ENCODE peak calls at places on chromosomes 5 and 9, in six cellular contexts. P is tibial nerve; I is CD8-positive, alpha-beta T cell; L is prostate gland; Q is cardiac muscle cell; F is keratinocyte. J is an unnamed sample.

GRCh38 chr5:127700237-127700766 is 2.9 kb upstream of the CCDC192 start:
- DNase-seq in I (no peak), Q (no peak), L (no peak), P (no peak), F (no peak), J (no peak)

GRCh38 chr9:88742483-88742882 is 207.5 kb downstream of the NXNL2 start:
- DNase-seq in Q (no peak), I (no peak), F (no peak), L (no peak), P (peak; percentile 46), J (no peak)

GRCh38 chr9:81082251-81082650 is 607.1 kb downstream of the TLE1 start:
- DNase-seq in Q (no peak), L (no peak), F (no peak), P (no peak), I (no peak), J (no peak)

GRCh38 chr9:109815366-109815947 is 35.5 kb downstream of the PALM2AKAP2 start:
- DNase-seq in P (no peak), Q (no peak), L (no peak), I (no peak), F (no peak), J (no peak)

GRCh38 chr9:73081979-73082657 is 69.5 kb upstream of the ANXA1 start:
- DNase-seq in L (no peak), Q (peak; percentile 63), P (peak; percentile 43), I (no peak), F (no peak), J (no peak)

GRCh38 chr9:16343249-16344237 is 526.9 kb downstream of the BNC2 start:
- DNase-seq in F (no peak), P (peak; percentile 57), L (no peak), Q (no peak), I (no peak), J (no peak)

GRCh38 chr9:133115604-133116345 is 5.3 kb downstream of the RALGDS start:
- DNase-seq in I (no peak), P (no peak), F (no peak), Q (no peak), L (no peak), J (no peak)

GRCh38 chr5:125750538-125751186 is 672.5 kb upstream of the GRAMD2B start:
- DNase-seq in P (no peak), L (no peak), F (no peak), I (no peak), Q (no peak), J (no peak)

GRCh38 chr5:109412981-109413402 is 3.2 kb upstream of the PJA2 start:
- DNase-seq in I (no peak), P (no peak), L (no peak), Q (no peak), F (no peak), J (no peak)

GRCh38 chr5:168057905-168058304 is 233.5 kb upstream of the WWC1 start:
- DNase-seq in P (no peak), L (no peak), F (no peak), I (no peak), Q (no peak), J (no peak)

GRCh38 chr5:21143686-21144085 is 1155.7 kb upstream of the CDH18 start:
- DNase-seq in Q (no peak), F (no peak), I (no peak), P (no peak), L (no peak), J (no peak)

GRCh38 chr9:108842610-108843295 is 13.0 kb downstream of the ACTL7B start:
- DNase-seq in F (no peak), Q (no peak), P (no peak), I (no peak), L (no peak), J (peak; percentile 25)

GRCh38 chr5:88758584-88758983 is 124.4 kb downstream of the MEF2C start:
- DNase-seq in I (no peak), Q (no peak), F (no peak), L (no peak), P (no peak), J (no peak)

GRCh38 chr9:135087489-135087791 is at the start of gene OLFM1:
- DNase-seq in I (no peak), P (peak; percentile 56), Q (peak; percentile 74), F (no peak), L (peak; percentile 72), J (no peak)

GRCh38 chr9:95649801-95650213 is 133.0 kb upstream of the PTCH1 start:
- DNase-seq in Q (no peak), L (no peak), P (no peak), F (no peak), I (no peak), J (no peak)

GRCh38 chr5:15533124-15533893 is 33.3 kb downstream of the FBXL7 start:
- DNase-seq in P (no peak), I (no peak), L (no peak), F (no peak), Q (no peak), J (no peak)

GRCh38 chr9:111967621-111968020 is 71.0 kb downstream of the UGCG start:
- DNase-seq in L (no peak), Q (no peak), F (no peak), I (no peak), P (no peak), J (no peak)

GRCh38 chr9:111974092-111974681 is 77.6 kb downstream of the UGCG start:
- DNase-seq in F (no peak), L (no peak), P (no peak), I (no peak), Q (no peak), J (no peak)

GRCh38 chr9:111969061-111969460 is 72.4 kb downstream of the UGCG start:
- DNase-seq in F (no peak), Q (no peak), L (no peak), I (no peak), P (no peak), J (no peak)

GRCh38 chr9:111969622-111970021 is 73.0 kb downstream of the UGCG start:
- DNase-seq in I (no peak), Q (no peak), F (no peak), P (no peak), L (no peak), J (no peak)

DNA sequence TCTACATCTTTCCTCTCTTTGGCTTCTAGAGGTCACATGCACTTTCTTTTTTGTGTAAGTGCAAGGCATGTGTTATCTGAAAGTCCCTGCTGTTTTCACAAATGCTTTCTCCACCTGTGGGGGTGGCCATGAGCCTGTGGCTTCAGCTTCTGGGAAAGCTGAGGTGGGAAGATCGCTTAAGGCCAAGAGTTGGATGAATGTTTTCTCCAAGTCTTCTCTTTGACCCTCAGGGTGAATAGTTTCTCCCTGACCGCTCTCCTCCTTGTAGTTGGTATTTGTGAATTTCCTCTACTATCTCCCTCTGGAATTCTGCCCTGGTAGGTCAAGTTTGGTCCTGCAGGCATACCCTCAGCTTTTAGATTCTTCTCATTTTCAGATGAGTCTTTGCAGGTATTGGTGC is 74.2 kb downstream of the UGCG start:
- DNase-seq in F (no peak), Q (no peak), P (no peak), L (no peak), I (no peak), J (no peak)
- H3K4me3 ChIP-seq in F (no peak overlapping the region), Q (no peak overlapping the region), P (no peak overlapping the region), L (no peak overlapping the region), I (no peak overlapping the region), J (no peak overlapping the region)

DNA sequence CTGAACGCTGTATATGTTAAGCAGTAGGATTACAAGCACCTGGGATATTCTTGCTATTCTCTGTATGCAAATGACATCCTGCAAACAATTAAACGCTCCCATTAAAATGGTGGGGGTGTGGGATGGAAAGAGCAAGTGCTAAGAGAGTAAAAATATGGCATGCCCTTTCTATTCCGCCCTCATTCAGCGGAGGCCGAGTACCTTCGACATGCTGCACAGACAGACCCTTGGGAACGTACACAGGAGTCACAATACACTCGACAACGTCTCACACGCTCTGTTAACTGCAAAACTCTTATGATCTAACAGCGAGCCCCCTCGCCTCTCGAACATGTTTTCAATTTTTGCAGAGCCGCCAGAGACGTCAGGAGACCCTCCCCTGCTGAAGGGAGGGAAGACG is 322.2 kb downstream of the CEMIP2 start:
- DNase-seq in P (no peak), F (no peak), L (no peak), Q (no peak), I (no peak), J (no peak)
- H3K27me3 ChIP-seq in P (no peaks in the 10 kb centered on the region), F (peaks cover 24% of the 10 kb centered on the region), L (no peaks in the 10 kb centered on the region), Q (peaks cover 11% of the 10 kb centered on the region), I (peaks cover 4% of the 10 kb centered on the region), J (no peaks in the 10 kb centered on the region)

GRCh38 chr5:148730272-148730954 is 76.1 kb upstream of the HTR4 start:
- DNase-seq in L (no peak), I (no peak), F (no peak), Q (no peak), P (no peak), J (no peak)

GRCh38 chr5:148729182-148729581 is 74.9 kb upstream of the HTR4 start:
- DNase-seq in F (no peak), Q (peak; percentile 59), P (no peak), I (no peak), L (no peak), J (no peak)

GRCh38 chr5:148732692-148733091 is 78.4 kb upstream of the HTR4 start:
- DNase-seq in F (no peak), I (no peak), Q (no peak), P (no peak), L (no peak), J (no peak)

GRCh38 chr5:148733601-148734438 is 79.5 kb upstream of the HTR4 start:
- DNase-seq in L (peak; percentile 87), F (peak; percentile 48), P (peak; percentile 98), Q (peak; percentile 91), I (peak; percentile 77), J (no peak)

DNA sequence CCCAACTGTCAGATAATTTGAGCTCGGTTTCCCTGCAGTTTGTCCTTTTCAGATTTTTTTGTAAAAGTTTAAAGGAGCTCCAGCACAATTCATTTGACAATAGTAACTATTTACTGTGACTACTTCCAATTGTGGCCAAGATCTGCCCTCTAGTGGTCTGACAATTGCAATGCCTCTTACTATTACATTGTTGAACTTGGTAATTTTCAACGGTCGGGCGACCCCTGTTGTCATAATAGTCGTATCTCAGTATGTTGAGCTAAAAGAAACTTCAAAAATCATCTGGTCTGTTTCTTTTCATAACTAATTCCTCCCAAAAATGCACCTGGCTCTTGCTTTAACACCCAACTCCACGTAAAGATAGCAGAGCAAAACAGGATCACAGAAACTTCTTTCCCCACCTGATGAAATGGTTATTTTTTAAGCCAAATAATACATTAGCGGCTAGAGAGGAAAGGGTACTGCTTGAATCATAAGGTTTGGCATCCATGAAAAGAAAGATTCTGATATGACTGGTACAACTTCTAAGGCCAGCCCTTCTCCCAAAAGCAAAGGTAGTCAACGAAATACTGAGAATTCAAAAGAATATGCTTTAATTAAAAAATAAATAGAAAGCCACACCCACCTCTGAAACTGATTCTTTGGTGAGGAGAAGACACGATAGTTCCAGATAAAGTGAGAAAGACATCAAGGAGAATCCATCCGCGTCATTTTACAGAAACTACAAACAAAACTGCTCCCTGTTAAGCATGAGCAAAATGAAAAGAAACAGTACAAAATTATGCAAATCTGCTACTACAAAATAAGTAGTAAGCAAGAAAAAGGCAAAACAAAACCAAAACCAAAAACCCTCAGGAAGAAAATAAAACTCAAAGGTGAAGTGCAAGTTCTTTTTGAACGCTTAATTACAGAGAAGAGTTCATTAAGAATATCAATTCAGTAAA is 76.9 kb upstream of the HTR4 start:
- DNase-seq in L (peak; percentile 74), P (peak; percentile 83), Q (peak; percentile 93), I (peak; percentile 67), F (peak; percentile 32), J (no peak)
- H3K4me3 ChIP-seq in L (no peak overlapping the region), P (peak overlapping the region; percentile 3), Q (no peak overlapping the region), I (no peak overlapping the region), F (no peak overlapping the region), J (no peak overlapping the region)

DNA sequence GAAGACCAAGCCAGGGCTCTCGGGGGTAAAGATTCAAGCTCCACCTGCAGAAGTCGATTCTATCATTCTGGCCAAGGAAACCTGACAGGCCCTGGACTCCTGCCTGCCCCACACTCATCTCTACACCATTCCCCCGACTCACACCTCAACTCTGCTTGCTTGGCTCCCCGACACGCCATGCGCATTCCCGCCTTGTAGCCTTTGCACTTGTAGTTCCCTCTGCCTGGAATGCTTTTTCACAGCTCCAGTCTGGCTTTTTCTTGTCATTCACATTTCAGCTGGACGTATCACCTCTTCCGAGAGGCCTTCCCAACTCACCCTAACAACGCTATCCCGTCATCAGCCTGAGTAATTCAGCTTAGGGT is 28.7 kb upstream of the HAND1 start:
- DNase-seq in Q (no peak), I (no peak), F (no peak), P (no peak), L (no peak), J (no peak)
- H3K27me3 ChIP-seq in Q (no peaks in the 10 kb centered on the region), I (no peaks in the 10 kb centered on the region), F (no peaks in the 10 kb centered on the region), P (no peaks in the 10 kb centered on the region), L (no peaks in the 10 kb centered on the region), J (no peaks in the 10 kb centered on the region)